ENCODE peak calls at places on chromosome 1, in six cellular contexts. P is spleen, G is HFFc6, D is A549, T is uterus, A is lung. C is an unnamed sample.

GRCh38 chr1:193185861-193186714 is at the start of gene B3GALT2:
- DNase-seq in D (no peak), G (peak; percentile 24), T (no peak), P (no peak), A (no peak), C (no peak)

GRCh38 chr1:22916469-22916817 is 56.2 kb downstream of the LACTBL1 start:
- DNase-seq in G (no peak), T (no peak), D (no peak), A (no peak), P (no peak), C (no peak)

GRCh38 chr1:211511947-211512346 is 20.0 kb upstream of the RD3 start:
- DNase-seq in G (no peak), A (no peak), T (no peak), D (no peak), P (no peak), C (no peak)

GRCh38 chr1:62230724-62231123 is 36.1 kb downstream of the L1TD1 start:
- DNase-seq in A (no peak), T (no peak), D (peak; percentile 62), G (peak; percentile 88), P (no peak), C (peak; percentile 39)

GRCh38 chr1:201603613-201604232 is 64.8 kb downstream of the NAV1 start:
- DNase-seq in T (no peak), P (peak; percentile 0), A (no peak), D (peak; percentile 61), G (no peak), C (no peak)

GRCh38 chr1:83994111-83994510 is 4.8 kb downstream of the TTLL7 start:
- DNase-seq in P (no peak), T (no peak), A (no peak), D (no peak), G (no peak), C (no peak)

GRCh38 chr1:3473381-3473844 is 18.9 kb downstream of the ARHGEF16 start:
- DNase-seq in A (no peak), G (peak; percentile 63), T (no peak), D (no peak), P (no peak), C (peak; percentile 67)

GRCh38 chr1:40592107-40592773 is 60.8 kb downstream of the ZNF684 start:
- DNase-seq in T (no peak), D (peak; percentile 50), P (no peak), G (peak; percentile 43), A (no peak), C (no peak)

DNA sequence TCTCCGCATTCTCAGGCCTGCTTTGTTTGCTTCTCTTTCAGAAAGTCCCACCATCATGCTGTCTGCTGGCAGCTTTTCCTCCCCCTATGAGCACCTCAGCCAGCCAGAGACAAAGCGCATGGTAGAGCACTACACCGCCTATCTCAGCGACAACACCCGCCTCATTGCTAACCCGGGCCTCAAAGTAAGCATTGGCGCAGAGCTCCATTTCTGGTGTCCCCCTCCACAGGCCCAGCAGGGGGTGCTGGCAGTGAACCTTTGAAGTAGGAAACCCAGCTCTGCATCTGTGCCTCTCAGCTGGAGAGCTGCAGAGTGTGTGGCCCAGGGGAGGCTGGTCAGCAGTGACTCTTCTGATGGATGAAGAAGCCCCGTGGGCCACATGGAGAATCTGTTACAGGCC is 81.2 kb upstream of the RAVER2 start:
- DNase-seq in T (no peak), A (no peak), G (no peak), D (peak; percentile 24), P (no peak), C (no peak)
- TF ChIP-seq CTCF in T (no peak), A (no peak), G (peak; percentile 53), D (no peak), P (peak; percentile 15), C (peak; percentile 12)

GRCh38 chr1:21661886-21662285 is 7.3 kb downstream of the RAP1GAP start:
- DNase-seq in G (no peak), T (no peak), A (no peak), D (no peak), P (peak; percentile 21), C (no peak)
- TF ChIP-seq CTCF in G (no peak), T (no peak), A (no peak), D (no peak), P (no peak), C (no peak)

DNA sequence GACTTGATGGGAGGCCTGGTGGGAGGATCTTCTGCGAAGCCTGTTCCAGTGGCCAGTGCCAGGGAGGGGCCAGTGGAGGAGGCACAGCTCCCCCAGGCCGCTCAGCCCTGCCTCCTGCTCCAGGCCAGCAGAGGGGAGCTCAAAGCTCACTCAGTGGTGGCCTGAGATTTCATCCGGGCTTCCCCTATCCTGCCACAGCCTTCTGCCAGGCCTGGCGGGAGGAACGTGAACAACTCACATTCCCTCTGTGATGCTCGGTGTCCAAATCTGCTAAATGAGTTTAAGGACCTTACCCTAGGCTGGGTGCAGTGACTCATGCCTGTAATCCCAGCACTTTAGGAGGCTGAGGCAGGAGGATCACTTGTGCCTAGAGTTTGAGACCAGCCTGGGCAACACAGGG is 3.3 kb downstream of the CLCNKB start:
- DNase-seq in D (no peak), A (no peak), P (no peak), G (peak; percentile 24), T (no peak), C (no peak)
- TF ChIP-seq CTCF in D (no peak), A (no peak), P (no peak), G (peak; percentile 16), T (no peak), C (peak; percentile 2)

DNA sequence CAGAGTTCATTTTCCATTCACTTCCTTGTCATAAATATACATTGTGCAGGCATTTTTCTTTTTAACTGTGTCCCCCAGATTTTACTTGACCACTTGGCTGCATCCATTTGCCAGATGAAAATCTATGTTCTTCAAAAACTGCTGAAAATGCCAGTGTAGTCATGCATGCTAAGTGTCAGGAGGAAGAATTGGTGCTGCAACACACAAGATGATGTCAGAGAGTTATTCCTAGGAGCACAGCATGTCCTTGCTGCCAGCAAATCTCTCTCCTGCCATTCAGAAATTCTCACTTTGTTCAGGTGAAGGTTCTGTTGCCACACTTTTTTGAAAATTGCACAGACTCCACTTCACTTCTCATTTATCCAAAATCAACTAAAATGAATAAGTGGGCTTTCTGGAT is 106.4 kb upstream of the MAGI3 start:
- DNase-seq in A (no peak), P (no peak), D (no peak), T (no peak), G (no peak), C (no peak)
- TF ChIP-seq CTCF in A (no peak), P (no peak), D (no peak), T (no peak), G (no peak), C (no peak)

GRCh38 chr1:30952098-30952497 is 43.5 kb upstream of the SDC3 start:
- DNase-seq in A (no peak), P (no peak), G (no peak), D (no peak), T (no peak), C (no peak)

GRCh38 chr1:30957560-30958222 is 49.1 kb upstream of the SDC3 start:
- DNase-seq in A (no peak), D (no peak), T (no peak), P (no peak), G (no peak), C (no peak)

GRCh38 chr1:30950700-30951099 is 42.1 kb upstream of the SDC3 start:
- DNase-seq in T (no peak), P (no peak), A (no peak), D (no peak), G (no peak), C (no peak)

GRCh38 chr1:30953685-30954084 is 45.1 kb upstream of the SDC3 start:
- DNase-seq in D (no peak), P (no peak), T (no peak), G (no peak), A (no peak), C (no peak)

GRCh38 chr1:30955448-30956015 is 47.0 kb upstream of the SDC3 start:
- DNase-seq in A (no peak), T (no peak), P (no peak), G (peak; percentile 32), D (no peak), C (no peak)
- TF ChIP-seq CTCF in A (no peak), T (no peak), P (no peak), G (no peak), D (no peak), C (no peak)

DNA sequence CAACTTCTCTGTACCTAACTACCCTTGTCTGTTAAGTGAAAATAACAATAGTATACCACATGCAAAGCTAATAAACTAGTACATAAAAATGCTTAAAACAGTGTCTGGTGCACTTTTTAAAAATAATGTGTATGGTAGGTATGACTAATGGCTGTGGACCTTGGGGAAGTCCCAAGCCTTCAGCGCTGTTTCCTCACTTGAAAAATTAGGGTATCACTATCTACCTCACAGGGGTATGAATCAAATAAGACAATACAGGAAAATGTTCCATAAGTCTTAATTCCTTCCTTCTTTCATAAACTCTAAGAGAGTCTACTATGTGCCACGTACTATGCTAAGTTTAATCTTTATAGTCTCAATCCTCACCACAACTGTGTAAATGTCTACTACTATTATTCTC is 32.0 kb downstream of the EGLN1 start:
- DNase-seq in G (peak; percentile 25), A (no peak), P (no peak), T (no peak), D (no peak), C (peak; percentile 21)
- TF ChIP-seq CTCF in G (no peak), A (no peak), P (no peak), T (no peak), D (no peak), C (no peak)

C was measured in AG09309.